ENCODE peak calls at places on chromosomes 6 and 20, in ten cellular contexts. U is DND-41, F is stomach, L is transverse colon, O is hepatocyte, A is upper lobe of right lung, C is cardiac muscle cell, V is psoas muscle, Y is Peyer's patch, R is astrocyte. E is an unnamed sample. For H3K4me1, the result is how much of the 10 kb centered on the place peaks cover.

GRCh38 chr6:164928366-164929154 is 380.8 kb downstream of the C6orf118 start:
- DNase-seq in F (no peak), Y (no peak), R (no peak), A (no peak), U (no peak), L (no peak), V (no peak), C (no peak), O (no peak), E (peak)

GRCh38 chr6:1082040-1082935 is 229.6 kb upstream of the FOXQ1 start:
- DNase-seq in C (no peak), R (peak), L (no peak), U (no peak), F (no peak), V (no peak), A (no peak), O (no peak), Y (no peak), E (no peak)

GRCh38 chr6:73452107-73452461 is at the start of gene CGAS:
- DNase-seq in O (peak), Y (no peak), R (peak), U (no peak), A (peak), V (peak), F (peak), C (peak), L (peak), E (peak)

GRCh38 chr6:43276180-43277082 is 21.6 kb upstream of the SLC22A7 start:
- DNase-seq in O (peak), C (no peak), A (no peak), F (no peak), U (no peak), V (no peak), R (peak), L (peak), Y (peak), E (no peak)

GRCh38 chr6:41584668-41585205 is 38.6 kb downstream of the FOXP4 start:
- DNase-seq in A (no peak), U (no peak), Y (peak), R (no peak), L (peak), C (peak), F (peak), V (no peak), O (peak), E (no peak)

GRCh38 chr6:27230758-27231111 is 16.8 kb upstream of the PRSS16 start:
- DNase-seq in O (no peak), Y (no peak), F (no peak), A (no peak), R (no peak), L (no peak), U (no peak), C (no peak), V (no peak), E (no peak)

GRCh38 chr6:152338335-152339125 is 298.6 kb downstream of the SYNE1 start:
- DNase-seq in U (peak), O (peak), F (peak), L (peak), A (no peak), V (peak), Y (no peak), R (no peak), C (peak), E (peak)

GRCh38 chr6:20572288-20572687 is 38.0 kb downstream of the CDKAL1 start:
- DNase-seq in A (no peak), U (no peak), L (no peak), O (no peak), V (no peak), R (no peak), Y (no peak), C (no peak), F (no peak), E (no peak)

GRCh38 chr20:10708342-10709185 is 34.8 kb upstream of the JAG1 start:
- DNase-seq in V (no peak), F (no peak), U (no peak), O (peak), Y (no peak), A (no peak), C (no peak), L (no peak), R (peak), E (no peak)

GRCh38 chr20:32452776-32453466 is 94.8 kb downstream of the ASXL1 start:
- DNase-seq in F (no peak), A (peak), Y (no peak), L (no peak), V (peak), R (no peak), C (no peak), O (no peak), U (no peak), E (peak)

GRCh38 chr20:62496525-62497218 is 20.9 kb upstream of the GATA5 start:
- DNase-seq in V (no peak), R (no peak), A (no peak), C (peak), O (no peak), F (no peak), Y (no peak), L (peak), U (peak), E (no peak)

GRCh38 chr6:33609019-33609418 is 12.1 kb upstream of the ITPR3 start:
- DNase-seq in L (no peak), U (no peak), F (no peak), A (no peak), V (no peak), O (no peak), C (no peak), R (no peak), Y (no peak), E (no peak)

GRCh38 chr20:62995898-62996595 is 10.7 kb downstream of the BHLHE23 start:
- DNase-seq in O (no peak), Y (no peak), C (no peak), L (no peak), V (no peak), U (no peak), R (no peak), F (no peak), A (no peak), E (no peak)

GRCh38 chr6:19838442-19839236 is 1.5 kb downstream of the ID4 start:
- DNase-seq in U (no peak), R (peak), O (peak), A (peak), C (peak), Y (peak), L (peak), F (peak), V (peak), E (no peak)

GRCh38 chr20:2749343-2749950 is 51.0 kb downstream of the CPXM1 start:
- DNase-seq in A (no peak), Y (no peak), F (no peak), V (no peak), U (no peak), L (no peak), R (no peak), O (no peak), C (no peak), E (peak)

GRCh38 chr20:24966317-24967012 is 17.4 kb downstream of the CST7 start:
- DNase-seq in U (peak), O (no peak), A (no peak), L (no peak), C (no peak), Y (no peak), F (no peak), R (no peak), V (no peak), E (peak)

GRCh38 chr20:4697189-4697873 is 24.4 kb upstream of the PRND start:
- DNase-seq in U (no peak), C (no peak), L (no peak), R (no peak), V (no peak), F (no peak), A (no peak), O (no peak), Y (no peak), E (no peak)

GRCh38 chr20:48777005-48777404 is 50.8 kb downstream of the PREX1 start:
- DNase-seq in R (no peak), V (no peak), C (no peak), F (no peak), L (no peak), O (no peak), A (no peak), U (no peak), Y (no peak), E (peak)
- H3K4me1 ChIP-seq in R (under half), V (under half), C (under half), F (under half), L (under half), O (under half), A (under half), U (under half), Y (under half), E (half or more)

GRCh38 chr6:28863607-28864320 is 60.0 kb downstream of the TRIM27 start:
- DNase-seq in F (peak), Y (peak), C (peak), L (peak), V (peak), U (peak), R (peak), O (peak), A (peak), E (peak)
- TF ChIP-seq CTCF in F (no peak), Y (no peak), C (peak), L (no peak), V (no peak), U (no peak), R (no peak), O (no peak), A (no peak), E (no peak)

DNA sequence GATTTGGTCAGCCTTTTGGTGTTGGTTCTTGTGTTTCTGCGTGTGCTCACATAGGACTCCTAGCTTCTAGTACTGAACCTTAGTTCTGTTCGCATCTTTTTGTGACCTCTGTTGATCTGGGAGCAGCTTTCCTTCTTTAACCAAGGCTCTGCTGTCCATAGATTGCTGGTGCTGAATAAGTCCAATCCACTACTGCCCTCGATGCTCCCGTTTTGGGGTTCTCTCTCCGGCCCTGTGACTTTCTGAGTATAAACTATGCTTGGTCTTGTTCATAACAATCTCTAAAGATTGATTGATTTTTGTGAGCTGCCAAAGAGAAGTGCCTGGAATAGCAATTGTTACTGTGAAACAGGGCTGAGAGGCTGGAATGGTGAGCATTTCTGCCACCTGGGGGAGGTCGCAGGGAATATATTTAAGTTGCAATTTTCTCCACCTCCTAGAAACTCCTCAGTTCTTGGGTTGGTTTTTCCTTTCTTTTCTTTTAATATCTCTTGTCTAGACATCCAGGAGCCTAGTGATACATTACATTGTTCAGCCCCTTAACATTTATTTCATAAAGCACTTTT is 422.9 kb upstream of the CHD6 start:
- DNase-seq in Y (no peak), U (no peak), C (peak), O (peak), A (no peak), F (no peak), R (no peak), L (no peak), V (no peak), E (no peak)
- H3K4me1 ChIP-seq in Y (under half), U (under half), C (under half), O (under half), A (under half), F (under half), R (under half), L (under half), V (under half), E (under half)

GRCh38 chr6:53587291-53587690 is 42.4 kb upstream of the GCLC start:
- DNase-seq in U (no peak), A (no peak), Y (no peak), R (no peak), V (no peak), C (no peak), O (no peak), F (no peak), L (no peak), E (no peak)
- TF ChIP-seq CTCF in U (no peak), A (no peak), Y (no peak), R (no peak), V (no peak), C (no peak), O (no peak), F (no peak), L (no peak), E (no peak)

GRCh38 chr6:112017760-112018537 is 36.0 kb upstream of the CCN6 start:
- DNase-seq in C (no peak), V (no peak), U (no peak), O (no peak), Y (no peak), F (no peak), L (no peak), R (no peak), A (no peak), E (no peak)

GRCh38 chr6:112014483-112014882 is 39.4 kb upstream of the CCN6 start:
- DNase-seq in U (no peak), V (no peak), A (no peak), F (no peak), C (no peak), R (peak), L (no peak), O (no peak), Y (no peak), E (no peak)

GRCh38 chr6:112017169-112017568 is 36.7 kb upstream of the CCN6 start:
- DNase-seq in F (no peak), R (no peak), L (no peak), V (no peak), U (no peak), Y (no peak), C (no peak), O (no peak), A (no peak), E (no peak)

GRCh38 chr6:112016335-112016734 is 37.6 kb upstream of the CCN6 start:
- DNase-seq in L (no peak), A (no peak), V (no peak), R (no peak), U (no peak), Y (no peak), F (no peak), C (no peak), O (no peak), E (no peak)

GRCh38 chr6:112015725-112016124 is 38.2 kb upstream of the CCN6 start:
- DNase-seq in R (no peak), L (no peak), O (no peak), Y (no peak), V (no peak), U (no peak), A (no peak), F (no peak), C (no peak), E (no peak)
- H3K4me1 ChIP-seq in R (under half), L (under half), O (under half), Y (under half), V (under half), U (under half), A (under half), F (under half), C (under half), E (under half)

GRCh38 chr20:17395729-17396128 is 135.4 kb downstream of the BFSP1 start:
- DNase-seq in O (no peak), A (no peak), Y (no peak), U (no peak), F (no peak), R (no peak), V (no peak), C (no peak), L (no peak), E (no peak)
- TF ChIP-seq CTCF in O (no peak), A (no peak), Y (no peak), U (no peak), F (no peak), R (no peak), V (no peak), C (no peak), L (no peak), E (no peak)

GRCh38 chr6:26213334-26214075 is 126.3 kb downstream of the HFE start:
- DNase-seq in U (no peak), V (no peak), O (no peak), L (no peak), A (no peak), Y (no peak), C (no peak), R (no peak), F (no peak), E (no peak)
- H3K4me1 ChIP-seq in U (under half), V (under half), O (under half), L (under half), A (under half), Y (under half), C (under half), R (under half), F (under half), E (under half)